ENCODE peak calls at places on chromosome 11, in four cellular contexts. W, P, H and F are unnamed samples.

GRCh38 chr11:13120691-13121090 is 111.6 kb downstream of the RASSF10 start:
- DNase-seq in W (no peak), H (no peak), P (no peak), F (no peak)

GRCh38 chr11:1230121-1230455 is 7.2 kb downstream of the MUC5B start:
- DNase-seq in P (no peak), W (no peak), H (no peak), F (no peak)

GRCh38 chr11:22521226-22521625 is 104.4 kb downstream of the FANCF start:
- DNase-seq in P (peak), H (no peak), W (no peak), F (no peak)

GRCh38 chr11:5700422-5701064 is 11.0 kb downstream of the TRIM22 start:
- DNase-seq in P (no peak), H (no peak), W (no peak), F (no peak)

GRCh38 chr11:10909141-10909883 is 51.5 kb upstream of the ZBED5 start:
- DNase-seq in P (no peak), W (no peak), H (no peak), F (no peak)

GRCh38 chr11:35146711-35147110 is 7.7 kb downstream of the CD44 start:
- DNase-seq in H (no peak), P (no peak), W (no peak), F (no peak)

GRCh38 chr11:61356701-61357100 is 5.0 kb downstream of the CYB561A3 start:
- DNase-seq in W (no peak), P (no peak), H (no peak), F (no peak)

GRCh38 chr11:62614275-62614674 is 1.2 kb downstream of the ROM1 start:
- DNase-seq in W (no peak), P (no peak), H (no peak), F (no peak)

GRCh38 chr11:20178976-20179375 is 18.7 kb upstream of the DBX1 start:
- DNase-seq in P (no peak), H (no peak), W (no peak), F (no peak)

GRCh38 chr11:75508051-75508561 is 17.6 kb downstream of the GDPD5 start:
- DNase-seq in W (no peak), P (no peak), H (no peak), F (no peak)

GRCh38 chr11:69884286-69884685 is 65.1 kb upstream of the FGF3 start:
- DNase-seq in P (no peak), W (no peak), H (no peak), F (no peak)

GRCh38 chr11:30062103-30062502 is 45.3 kb upstream of the KCNA4 start:
- DNase-seq in W (no peak), H (no peak), P (no peak), F (no peak)

GRCh38 chr11:46353706-46354105 is 6.4 kb downstream of the DGKZ start:
- DNase-seq in H (no peak), P (no peak), W (no peak), F (no peak)

GRCh38 chr11:70233511-70233919 is 30.4 kb downstream of the FADD start:
- DNase-seq in H (no peak), W (no peak), P (peak), F (no peak)

GRCh38 chr11:130817608-130817944 is 98.7 kb downstream of the SNX19 start:
- DNase-seq in H (no peak), W (no peak), P (no peak), F (no peak)

GRCh38 chr11:119319136-119319701 is 2.3 kb upstream of the MCAM start:
- DNase-seq in W (no peak), H (no peak), P (no peak), F (no peak)

GRCh38 chr11:128421577-128421976 is 165.8 kb downstream of the ETS1 start:
- DNase-seq in H (no peak), P (no peak), W (no peak), F (no peak)

GRCh38 chr11:68051191-68052136 is 12.6 kb downstream of the TCIRG1 start:
- DNase-seq in P (no peak), H (no peak), W (no peak), F (no peak)

GRCh38 chr11:5204787-5205186 is 4.3 kb upstream of the OR51V1 start:
- DNase-seq in W (no peak), P (peak), H (no peak), F (peak)